ENCODE peak calls at places on chromosomes 1 and 21, in eight cellular contexts. S is NT2/D1, P is transverse colon, R is left ventricle myocardium inferior, D is A549, A is endodermal cell, E is astrocyte, N is upper lobe of left lung. U is an unnamed sample.

GRCh38 chr1:19429611-19430010 is 55.7 kb downstream of the CAPZB start:
- DNase-seq in E (peak; percentile 84), N (no peak), A (no peak), R (no peak), P (no peak), S (no peak), D (no peak), U (no peak)

GRCh38 chr21:30351534-30351933 is 3.1 kb upstream of the KRTAP23-1 start:
- DNase-seq in E (no peak), A (no peak), D (no peak), S (no peak), P (no peak), N (no peak), R (no peak), U (no peak)

GRCh38 chr21:26445440-26445839 is 127.6 kb downstream of the CYYR1 start:
- DNase-seq in E (peak; percentile 87), S (no peak), R (no peak), A (no peak), D (no peak), P (no peak), N (no peak), U (no peak)

GRCh38 chr1:96240438-96240837 is 481.1 kb upstream of the PTBP2 start:
- DNase-seq in N (no peak), A (no peak), R (no peak), P (no peak), D (no peak), S (no peak), E (no peak), U (no peak)

GRCh38 chr1:47433453-47434050 is 4.3 kb upstream of the FOXD2 start:
- DNase-seq in P (no peak), D (no peak), A (peak; percentile 75), S (no peak), N (no peak), E (no peak), R (no peak), U (no peak)

GRCh38 chr1:25476186-25477097 is 45.7 kb downstream of the MACO1 start:
- DNase-seq in R (no peak), P (no peak), N (no peak), D (no peak), E (no peak), S (no peak), A (no peak), U (no peak)

GRCh38 chr1:51583532-51583931 is 33.4 kb upstream of the OSBPL9 start:
- DNase-seq in P (no peak), N (peak; percentile 27), D (no peak), S (no peak), R (peak; percentile 84), A (no peak), E (peak; percentile 93), U (peak; percentile 96)

GRCh38 chr1:31715097-31715872 is 11.5 kb upstream of the COL16A1 start:
- DNase-seq in D (peak; percentile 87), P (peak; percentile 93), S (peak; percentile 88), E (peak; percentile 82), R (peak; percentile 95), N (peak; percentile 82), A (peak; percentile 100), U (peak; percentile 99)

GRCh38 chr21:26140185-26140584 is 30.4 kb downstream of the APP start:
- DNase-seq in D (peak; percentile 33), A (no peak), P (peak; percentile 44), E (peak; percentile 98), S (no peak), N (peak; percentile 62), R (peak; percentile 53), U (peak; percentile 72)

GRCh38 chr21:45209685-45210284 is 77.9 kb downstream of the POFUT2 start:
- DNase-seq in A (no peak), P (no peak), E (no peak), R (no peak), S (no peak), D (no peak), N (no peak), U (peak; percentile 67)

GRCh38 chr1:145983959-145984830 is 12.2 kb downstream of the TXNIP start:
- DNase-seq in N (no peak), E (no peak), S (no peak), D (no peak), P (peak; percentile 73), A (no peak), R (no peak), U (no peak)

GRCh38 chr1:3542635-3543034 is 68.7 kb downstream of the MEGF6 start:
- DNase-seq in D (no peak), P (no peak), A (no peak), S (no peak), R (no peak), N (no peak), E (no peak), U (no peak)
- H3K4me1 ChIP-seq in D (peaks cover 42% of the 10 kb centered on the region), P (no peaks in the 10 kb centered on the region), A (no peaks in the 10 kb centered on the region), S (peaks cover 37% of the 10 kb centered on the region), R (peaks cover 37% of the 10 kb centered on the region), N (peaks cover 21% of the 10 kb centered on the region), E (peaks cover 23% of the 10 kb centered on the region), U (no peaks in the 10 kb centered on the region)

GRCh38 chr1:158806909-158807601 is 24.1 kb upstream of the MNDA start:
- DNase-seq in R (no peak), S (no peak), D (no peak), P (no peak), A (no peak), E (no peak), N (no peak), U (no peak)
- H3K4me1 ChIP-seq in R (no peaks in the 10 kb centered on the region), S (no peaks in the 10 kb centered on the region), D (no peaks in the 10 kb centered on the region), P (no peaks in the 10 kb centered on the region), A (no peaks in the 10 kb centered on the region), E (no peaks in the 10 kb centered on the region), N (peaks cover 5% of the 10 kb centered on the region), U (no peaks in the 10 kb centered on the region)

DNA sequence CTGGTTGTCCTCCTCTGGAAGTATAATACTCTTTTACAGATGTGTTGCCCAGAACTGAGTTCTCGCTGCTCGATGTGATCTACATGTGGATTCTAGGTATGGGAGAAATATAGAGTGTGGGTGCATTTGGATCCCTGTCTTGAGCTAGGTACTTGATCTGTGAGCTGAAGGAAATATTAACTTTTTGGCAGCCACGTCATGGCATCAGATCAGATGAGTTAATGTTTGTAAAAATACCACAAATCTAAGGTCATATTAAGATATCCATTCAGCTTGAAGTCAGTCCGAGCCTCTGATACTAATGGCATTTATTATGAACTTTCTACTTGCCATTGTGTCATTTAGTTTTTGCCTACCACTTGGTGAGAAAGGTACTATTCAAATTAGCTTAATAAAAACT is 24.6 kb downstream of the MAPKAPK2 start:
- DNase-seq in S (no peak), A (no peak), D (no peak), P (no peak), N (no peak), E (no peak), R (no peak), U (no peak)
- H3K4me1 ChIP-seq in S (peaks cover 19% of the 10 kb centered on the region), A (peaks cover 30% of the 10 kb centered on the region), D (peaks cover 100% of the 10 kb centered on the region), P (peaks cover 88% of the 10 kb centered on the region), N (peaks cover 74% of the 10 kb centered on the region), E (peaks cover 42% of the 10 kb centered on the region), R (peaks cover 98% of the 10 kb centered on the region), U (peaks cover 46% of the 10 kb centered on the region)

GRCh38 chr1:5959087-5959486 is 33.1 kb downstream of the NPHP4 start:
- DNase-seq in A (no peak), D (no peak), S (no peak), N (no peak), P (no peak), R (no peak), E (no peak), U (no peak)

GRCh38 chr1:5953386-5953785 is 38.8 kb downstream of the NPHP4 start:
- DNase-seq in N (no peak), P (no peak), D (no peak), A (peak; percentile 17), R (no peak), E (no peak), S (no peak), U (no peak)

GRCh38 chr1:5956022-5956830 is 36.0 kb downstream of the NPHP4 start:
- DNase-seq in N (no peak), S (no peak), E (no peak), D (no peak), A (no peak), P (no peak), R (no peak), U (no peak)

GRCh38 chr1:5954964-5955363 is 37.3 kb downstream of the NPHP4 start:
- DNase-seq in D (no peak), E (no peak), P (no peak), A (no peak), S (no peak), N (no peak), R (no peak), U (no peak)

GRCh38 chr1:5955479-5955977 is 36.7 kb downstream of the NPHP4 start:
- DNase-seq in E (no peak), R (no peak), N (no peak), D (no peak), A (no peak), S (no peak), P (no peak), U (no peak)
- H3K4me1 ChIP-seq in E (no peaks in the 10 kb centered on the region), R (no peaks in the 10 kb centered on the region), N (no peaks in the 10 kb centered on the region), D (no peaks in the 10 kb centered on the region), A (no peaks in the 10 kb centered on the region), S (no peaks in the 10 kb centered on the region), P (no peaks in the 10 kb centered on the region), U (no peaks in the 10 kb centered on the region)